ENCODE peak calls at places on chromosome 3, in five cellular contexts. P is PC-3, M is fibroblast of lung, I is GM06990, H is DND-41. J is an unnamed sample.

GRCh38 chr3:34793066-34793465 is 846.3 kb upstream of the ARPP21 start:
- DNase-seq in H (no peak), P (no peak), M (no peak), I (no peak), J (no peak)

GRCh38 chr3:49602877-49603411 is 48.7 kb downstream of the BSN start:
- DNase-seq in I (no peak), M (no peak), H (no peak), P (peak; percentile 77), J (peak; percentile 39)

GRCh38 chr3:31981206-31982181 is at the start of the genes OSBPL10 and ZNF860:
- DNase-seq in I (peak; percentile 35), P (peak; percentile 96), H (no peak), M (peak; percentile 94), J (no peak)

GRCh38 chr3:132268956-132269355 is 48.3 kb upstream of the ACP3 start:
- DNase-seq in I (no peak), H (peak; percentile 8), M (peak; percentile 39), P (peak; percentile 30), J (peak; percentile 29)

GRCh38 chr3:127817331-127817821 is 4.9 kb downstream of the MGLL start:
- DNase-seq in M (peak; percentile 81), P (peak; percentile 92), H (no peak), I (no peak), J (no peak)

GRCh38 chr3:184429786-184430185 is 49.9 kb downstream of the CHRD start:
- DNase-seq in I (no peak), M (no peak), H (no peak), P (no peak), J (no peak)

GRCh38 chr3:187382609-187383151 is 14.5 kb downstream of the RTP4 start:
- DNase-seq in P (no peak), I (no peak), M (no peak), H (no peak), J (no peak)

GRCh38 chr3:113847664-113848461 is 9.3 kb downstream of the GRAMD1C start:
- DNase-seq in I (no peak), M (no peak), H (no peak), P (peak; percentile 81), J (no peak)

GRCh38 chr3:45677045-45677436 is 12.2 kb upstream of the SACM1L start:
- DNase-seq in I (no peak), H (peak; percentile 82), M (peak; percentile 72), P (peak; percentile 85), J (peak; percentile 75)

GRCh38 chr3:58492385-58492970 is 582 bp downstream of the KCTD6 start:
- DNase-seq in P (peak; percentile 19), M (no peak), H (peak; percentile 40), I (peak; percentile 20), J (no peak)

GRCh38 chr3:77039606-77040553 is at the start of gene ROBO2:
- DNase-seq in H (no peak), M (peak; percentile 47), I (no peak), P (no peak), J (no peak)

GRCh38 chr3:140586311-140586710 is 91.6 kb upstream of the TRIM42 start:
- DNase-seq in M (no peak), P (no peak), H (no peak), I (no peak), J (no peak)

GRCh38 chr3:21508244-21508643 is 242.8 kb downstream of the ZNF385D start:
- DNase-seq in M (no peak), H (no peak), I (no peak), P (no peak), J (no peak)

GRCh38 chr3:182238141-182238540 is 526.4 kb downstream of the SOX2 start:
- DNase-seq in M (no peak), H (no peak), I (no peak), P (no peak), J (no peak)

GRCh38 chr3:152870027-152870426 is 35.1 kb downstream of the P2RY1 start:
- DNase-seq in M (no peak), P (no peak), H (no peak), I (no peak), J (no peak)

GRCh38 chr3:60081381-60082095 is 1031.7 kb upstream of the CFAP20DC start:
- DNase-seq in H (peak; percentile 55), I (peak; percentile 56), M (no peak), P (no peak), J (peak; percentile 78)

GRCh38 chr3:72100062-72100511 is 315.1 kb upstream of the PROK2 start:
- DNase-seq in M (no peak), I (peak; percentile 63), P (no peak), H (no peak), J (no peak)

GRCh38 chr3:31776016-31776415 is 205.0 kb downstream of the OSBPL10 start:
- DNase-seq in H (no peak), I (no peak), P (no peak), M (no peak), J (no peak)

GRCh38 chr3:126245811-126246727 is 65.7 kb upstream of the ALDH1L1 start:
- DNase-seq in H (peak; percentile 43), P (peak; percentile 46), I (no peak), M (peak; percentile 80), J (peak; percentile 41)

GRCh38 chr3:111252795-111253194 is 181.2 kb downstream of the NECTIN3 start:
- DNase-seq in M (peak; percentile 45), H (no peak), P (peak; percentile 57), I (no peak), J (no peak)

GRCh38 chr3:4742359-4742758 is 236.9 kb upstream of the BHLHE40 start:
- DNase-seq in P (peak; percentile 43), I (no peak), H (no peak), M (no peak), J (no peak)

GRCh38 chr3:163315786-163316185 is 1762.5 kb downstream of the SI start:
- DNase-seq in P (peak; percentile 85), M (no peak), I (no peak), H (no peak), J (no peak)

GRCh38 chr3:38318766-38319671 is 27.6 kb upstream of the XYLB start:
- DNase-seq in M (no peak), P (no peak), H (no peak), I (no peak), J (no peak)

GRCh38 chr3:126392246-126392645 is 2.5 kb upstream of the CFAP100 start:
- DNase-seq in P (no peak), H (no peak), I (no peak), M (no peak), J (no peak)

GRCh38 chr3:178223876-178224275 is 312.4 kb upstream of the KCNMB2 start:
- DNase-seq in P (no peak), H (no peak), I (no peak), M (no peak), J (no peak)

GRCh38 chr3:139202226-139202958 is 141.4 kb upstream of the MRPS22 start:
- DNase-seq in M (no peak), H (peak; percentile 43), I (peak; percentile 54), P (peak; percentile 66), J (peak; percentile 75)

GRCh38 chr3:95172549-95172948 is 1109.7 kb downstream of the NSUN3 start:
- DNase-seq in M (no peak), H (no peak), I (no peak), P (no peak), J (no peak)

GRCh38 chr3:195194559-195195161 is 76.3 kb downstream of the XXYLT1 start:
- DNase-seq in M (no peak), I (no peak), P (no peak), H (no peak), J (peak; percentile 58)

GRCh38 chr3:41293169-41293681 is 93.9 kb downstream of the CTNNB1 start:
- DNase-seq in M (no peak), I (no peak), P (no peak), H (no peak), J (no peak)

GRCh38 chr3:38565339-38566214 is 69.4 kb downstream of the EXOG start:
- DNase-seq in I (no peak), M (no peak), P (no peak), H (no peak), J (no peak)

GRCh38 chr3:127787556-127787955 is 34.8 kb downstream of the MGLL start:
- DNase-seq in H (no peak), I (no peak), M (no peak), P (no peak), J (no peak)

GRCh38 chr3:140954576-140954975 is 12.9 kb downstream of the SLC25A36 start:
- DNase-seq in I (no peak), H (no peak), M (no peak), P (no peak), J (no peak)

GRCh38 chr3:133488785-133489367 is 84.6 kb upstream of the CDV3 start:
- DNase-seq in I (no peak), P (peak; percentile 42), H (no peak), M (peak; percentile 52), J (peak; percentile 52)

DNA sequence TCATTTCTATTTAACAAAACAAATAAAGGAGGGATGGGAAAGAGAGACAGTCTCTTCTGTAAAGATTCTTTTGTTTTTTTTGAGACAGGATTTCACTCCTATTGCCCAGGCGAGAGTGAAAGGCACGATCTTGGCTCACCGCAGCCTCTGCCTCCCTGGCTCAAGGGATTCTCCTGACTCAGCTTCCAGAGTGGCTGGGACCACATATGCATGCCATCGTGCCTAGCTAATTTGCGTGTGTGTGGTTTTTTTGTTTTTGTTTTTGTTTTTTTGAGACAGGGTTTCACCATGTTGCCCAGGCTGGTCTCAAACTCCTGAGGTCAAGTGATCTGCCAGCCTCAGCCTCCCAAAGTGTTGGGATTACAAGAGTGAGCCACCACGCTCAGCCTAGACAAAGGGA is 23.3 kb downstream of the STAG1 start:
- DNase-seq in H (no peak), P (no peak), M (peak; percentile 72), I (no peak), J (no peak)
- H3K4me3 ChIP-seq in H (no peak overlapping the region), P (no peak overlapping the region), M (peak overlapping the region; percentile 31), I (no peak overlapping the region), J (no peak overlapping the region)

GRCh38 chr3:150370129-150370602 is 37.9 kb upstream of the TSC22D2 start:
- DNase-seq in M (peak; percentile 97), H (no peak), I (no peak), P (peak; percentile 96), J (no peak)
- H3K4me3 ChIP-seq in M (peak overlapping the region; percentile 76), H (no peak overlapping the region), I (no peak overlapping the region), P (peak overlapping the region; percentile 63), J (no peak overlapping the region)

GRCh38 chr3:116849261-116849688 is 139.7 kb downstream of the TUSC7 start:
- DNase-seq in I (no peak), M (no peak), P (no peak), H (no peak), J (no peak)

GRCh38 chr3:116848402-116848801 is 138.8 kb downstream of the TUSC7 start:
- DNase-seq in P (no peak), M (no peak), H (no peak), I (no peak), J (no peak)

GRCh38 chr3:116852801-116853200 is 143.2 kb downstream of the TUSC7 start:
- DNase-seq in I (no peak), P (no peak), M (no peak), H (no peak), J (no peak)
- H3K4me3 ChIP-seq in I (no peak overlapping the region), P (no peak overlapping the region), M (no peak overlapping the region), H (no peak overlapping the region), J (no peak overlapping the region)

GRCh38 chr3:183315739-183316138 is 62.7 kb downstream of the B3GNT5 start:
- DNase-seq in P (peak; percentile 35), I (no peak), H (no peak), M (no peak), J (no peak)

GRCh38 chr3:183313764-183314163 is 60.7 kb downstream of the B3GNT5 start:
- DNase-seq in P (no peak), H (no peak), M (no peak), I (no peak), J (no peak)

GRCh38 chr3:183312433-183312832 is 59.4 kb downstream of the B3GNT5 start:
- DNase-seq in H (no peak), I (no peak), P (peak; percentile 52), M (no peak), J (no peak)

GRCh38 chr3:183310936-183311335 is 57.9 kb downstream of the B3GNT5 start:
- DNase-seq in I (no peak), P (no peak), M (no peak), H (no peak), J (no peak)

GRCh38 chr3:183313331-183313730 is 60.3 kb downstream of the B3GNT5 start:
- DNase-seq in M (no peak), P (no peak), H (no peak), I (no peak), J (no peak)
- H3K4me3 ChIP-seq in M (no peak overlapping the region), P (no peak overlapping the region), H (no peak overlapping the region), I (no peak overlapping the region), J (no peak overlapping the region)

J was measured in Jurkat, Clone E6-1.